ENCODE peak calls at places on chromosomes 6 and 20, in six cellular contexts. B, E, L, Y, N and T are unnamed samples.

GRCh38 chr6:37524025-37524647 is 24.4 kb upstream of the CCDC167 start:
- DNase-seq in B (no peak), L (peak; percentile 87), N (no peak), Y (no peak), E (no peak), T (no peak)

GRCh38 chr20:23086056-23086551 is at the start of gene CD93:
- DNase-seq in E (peak; percentile 80), N (no peak), L (no peak), B (no peak), Y (peak; percentile 69), T (no peak)

GRCh38 chr6:80165143-80165542 is 58.7 kb downstream of the BCKDHB start:
- DNase-seq in B (peak; percentile 2), L (peak; percentile 84), Y (peak; percentile 75), E (no peak), N (peak; percentile 23), T (no peak)

GRCh38 chr6:8195040-8195713 is 92.8 kb upstream of the EEF1E1 start:
- DNase-seq in B (no peak), L (peak; percentile 20), Y (no peak), E (no peak), N (no peak), T (no peak)

GRCh38 chr6:20211037-20211940 is 980 bp downstream of the MBOAT1 start:
- DNase-seq in Y (peak; percentile 65), L (peak; percentile 71), E (no peak), N (peak; percentile 61), B (no peak), T (no peak)

GRCh38 chr20:10805764-10806163 is 132.0 kb upstream of the JAG1 start:
- DNase-seq in Y (no peak), E (no peak), B (no peak), L (no peak), N (no peak), T (no peak)

GRCh38 chr6:40912158-40912946 is 126.7 kb downstream of the UNC5CL start:
- DNase-seq in L (peak; percentile 25), N (peak; percentile 63), E (peak; percentile 67), Y (peak; percentile 81), B (no peak), T (no peak)

GRCh38 chr20:51420111-51420510 is 122.4 kb downstream of the NFATC2 start:
- DNase-seq in E (no peak), B (no peak), N (peak; percentile 54), Y (no peak), L (peak; percentile 54), T (no peak)

GRCh38 chr6:111803804-111804203 is 69.4 kb downstream of the FYN start:
- DNase-seq in E (no peak), N (no peak), L (no peak), B (no peak), Y (no peak), T (no peak)

GRCh38 chr6:27892596-27893058 is 19.6 kb downstream of the OR2B2 start:
- DNase-seq in B (no peak), L (no peak), Y (no peak), E (no peak), N (peak; percentile 33), T (no peak)

GRCh38 chr6:68638225-68638900 is 3.3 kb downstream of the ADGRB3 start:
- DNase-seq in E (no peak), Y (peak; percentile 62), B (peak; percentile 4), N (peak; percentile 33), L (peak; percentile 47), T (no peak)

GRCh38 chr20:54642733-54643667 is 167.6 kb downstream of the DOK5 start:
- DNase-seq in Y (no peak), B (no peak), N (no peak), E (peak; percentile 50), L (no peak), T (no peak)